ENCODE peak calls at places on chromosomes 16 and 17, in four cellular contexts. H is mammary epithelial cell, K is dorsolateral prefrontal cortex, R is uterus. D is an unnamed sample.

GRCh38 chr17:37488607-37489196 is 989 bp upstream of the DUSP14 start:
- DNase-seq in H (peak), K (no peak), R (peak), D (peak)

GRCh38 chr16:26651464-26651863 is 415.3 kb upstream of the C16orf82 start:
- DNase-seq in H (no peak), K (no peak), R (no peak), D (no peak)

GRCh38 chr16:25748099-25748654 is 56.4 kb downstream of the HS3ST4 start:
- DNase-seq in H (no peak), K (no peak), R (no peak), D (no peak)

GRCh38 chr17:73988110-73988509 is 215.4 kb upstream of the RPL38 start:
- DNase-seq in H (no peak), K (no peak), R (no peak), D (no peak)

GRCh38 chr17:11292491-11292890 is 51.5 kb downstream of the SHISA6 start:
- DNase-seq in H (no peak), K (no peak), R (no peak), D (no peak)

GRCh38 chr16:14501331-14502255 is 128.5 kb downstream of the PARN start:
- DNase-seq in H (peak), K (peak), R (peak), D (peak)

GRCh38 chr16:56836410-56836834 is 28.6 kb upstream of the SLC12A3 start:
- DNase-seq in H (no peak), K (no peak), R (no peak), D (no peak)

GRCh38 chr17:36673637-36674277 is 72.4 kb downstream of the MRM1 start:
- DNase-seq in H (no peak), K (no peak), R (no peak), D (no peak)

GRCh38 chr17:61239261-61239660 is 160.4 kb upstream of the TBX2 start:
- DNase-seq in H (no peak), K (no peak), R (no peak), D (no peak)

DNA sequence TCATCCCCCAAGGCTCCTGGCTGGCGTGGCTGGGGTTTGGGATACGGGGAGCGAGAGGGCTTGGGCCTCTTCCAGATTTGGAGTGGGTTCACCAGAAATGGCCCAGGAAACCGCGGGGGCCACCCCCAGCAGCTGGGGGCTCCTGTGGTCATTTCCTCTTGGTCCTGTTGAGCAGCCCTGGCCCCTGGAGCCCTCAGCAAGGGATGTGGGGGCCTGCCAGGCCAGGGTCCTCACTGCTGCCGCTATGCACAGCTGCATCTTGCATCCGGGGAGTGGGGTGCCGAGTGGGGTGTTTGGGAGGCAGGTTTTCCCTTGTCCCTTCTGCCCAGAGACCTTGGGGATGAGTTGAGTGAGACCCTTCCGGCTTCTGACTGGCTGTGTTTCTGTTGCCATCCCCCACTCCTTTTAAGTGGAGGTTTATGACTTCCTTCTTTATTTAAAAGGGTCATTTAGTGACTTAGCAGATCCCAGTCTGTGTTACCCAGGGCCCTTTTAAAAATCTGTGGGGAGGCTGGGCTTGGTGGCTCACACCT is 319.8 kb downstream of the SEC14L1 start:
- DNase-seq in H (no peak), K (peak), R (no peak), D (no peak)
- H3K4me3 ChIP-seq in H (no peak), K (no peak), R (no peak), D (no peak)

GRCh38 chr17:77315010-77315409 is 174.2 kb downstream of the SEC14L1 start:
- DNase-seq in H (no peak), K (peak), R (no peak), D (no peak)

GRCh38 chr17:77316651-77317050 is 175.9 kb downstream of the SEC14L1 start:
- DNase-seq in H (no peak), K (no peak), R (no peak), D (no peak)

GRCh38 chr17:77315551-77316190 is 174.9 kb downstream of the SEC14L1 start:
- DNase-seq in H (no peak), K (peak), R (no peak), D (no peak)

GRCh38 chr17:77317091-77317519 is 176.3 kb downstream of the SEC14L1 start:
- DNase-seq in H (no peak), K (no peak), R (no peak), D (no peak)

GRCh38 chr17:77316191-77316641 is 175.4 kb downstream of the SEC14L1 start:
- DNase-seq in H (peak), K (peak), R (peak), D (no peak)
- H3K27ac ChIP-seq in H (no peak), K (no peak), R (peak), D (no peak)

GRCh38 chr16:85057212-85057889 is 29.8 kb downstream of the KIAA0513 start:
- DNase-seq in H (no peak), K (no peak), R (no peak), D (no peak)
- TF ChIP-seq CTCF in H (peak), K (no peak), R (no peak), D (no peak)

GRCh38 chr16:19582050-19582784 is 26.7 kb downstream of the VPS35L start:
- DNase-seq in H (no peak), K (no peak), R (no peak), D (no peak)
- H3K4me3 ChIP-seq in H (no peak), K (no peak), R (no peak), D (no peak)

DNA sequence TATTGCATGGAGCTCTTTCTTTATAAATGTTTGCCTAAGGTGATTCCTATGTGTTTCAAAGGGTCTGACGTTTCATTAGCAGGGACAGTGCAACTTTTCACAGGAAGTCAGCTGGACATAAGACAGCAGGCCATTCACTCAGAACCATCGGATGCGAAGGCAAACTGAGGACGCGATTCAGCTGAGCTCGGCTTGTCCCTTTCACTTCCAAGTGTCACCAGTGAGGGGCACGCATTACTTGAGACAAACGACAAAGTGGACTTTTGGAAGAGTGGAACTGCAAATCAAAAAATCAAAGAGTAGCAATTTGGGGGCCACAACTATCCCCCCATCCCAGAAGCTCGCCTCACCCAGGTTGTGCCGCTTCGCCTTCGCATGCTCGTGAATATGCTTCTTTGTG is 14.6 kb downstream of the USP22 start:
- DNase-seq in H (no peak), K (no peak), R (no peak), D (no peak)
- H3K27ac ChIP-seq in H (no peak), K (peak), R (no peak), D (peak)

DNA sequence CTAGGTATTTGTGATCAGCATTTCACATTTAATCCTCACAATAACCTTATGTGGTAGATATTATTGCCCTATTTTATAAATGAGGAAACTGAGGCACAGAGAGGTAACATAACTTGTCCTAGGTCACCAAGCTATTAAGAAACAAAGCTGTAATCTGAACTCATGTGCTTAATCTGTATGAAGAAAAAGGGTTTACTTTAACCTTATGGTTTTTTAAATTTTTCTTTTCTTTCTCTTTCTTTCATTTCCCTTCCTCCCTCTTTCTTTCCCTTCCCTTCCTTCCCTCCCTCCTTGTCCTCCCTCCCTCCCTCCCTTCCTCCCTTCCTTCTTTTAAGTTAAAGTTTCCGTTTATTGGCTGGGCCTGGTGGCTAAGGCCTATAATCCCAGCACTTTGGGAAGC is 105.2 kb upstream of the AMZ2 start:
- DNase-seq in H (no peak), K (no peak), R (no peak), D (no peak)
- TF ChIP-seq CTCF in H (no peak), K (no peak), R (no peak), D (no peak)

GRCh38 chr17:57120814-57121213 is 35.8 kb downstream of the AKAP1 start:
- DNase-seq in H (no peak), K (no peak), R (no peak), D (no peak)
- H3K4me3 ChIP-seq in H (no peak), K (no peak), R (no peak), D (no peak)

DNA sequence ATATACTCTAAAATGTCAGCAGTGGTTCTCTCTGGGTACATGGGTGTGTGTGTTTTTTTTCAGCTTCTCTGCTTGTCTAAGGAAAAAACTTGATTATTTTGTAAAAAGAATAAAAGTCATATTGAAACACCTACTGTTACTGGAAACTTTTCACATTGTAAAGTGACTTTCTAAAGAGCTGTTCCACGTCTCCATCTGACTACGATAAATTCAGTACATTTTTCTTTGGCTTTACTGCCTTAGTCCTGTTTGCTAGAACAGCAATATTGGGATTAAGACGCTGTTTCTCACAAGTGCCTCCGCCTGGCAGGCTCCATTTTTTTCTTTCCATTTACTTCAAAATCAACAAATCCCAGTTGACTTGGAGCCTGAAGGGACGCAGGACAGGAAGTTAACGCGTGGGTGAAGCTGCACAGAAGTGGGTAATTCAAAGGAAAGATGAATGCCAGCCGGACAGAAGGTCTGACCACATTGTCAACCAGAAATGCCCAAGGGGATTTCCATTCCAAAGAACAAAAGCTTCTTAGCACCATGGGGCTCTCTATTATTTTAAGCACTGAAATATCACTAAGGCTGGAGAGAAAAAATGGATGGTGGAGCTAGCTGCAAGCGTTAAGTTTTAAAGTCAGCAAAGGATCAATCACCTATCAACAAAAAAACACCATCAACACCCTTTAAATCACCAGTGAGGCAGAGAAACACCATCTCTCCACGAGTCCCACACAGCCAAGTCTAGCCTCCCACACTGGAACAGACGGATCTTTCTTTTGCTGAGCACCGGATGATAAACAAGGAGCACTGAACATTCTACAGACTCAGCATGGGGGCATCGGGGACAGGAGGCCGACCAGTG is 8.4 kb downstream of the GLOD4 start:
- DNase-seq in H (no peak), K (no peak), R (no peak), D (no peak)
- H3K27ac ChIP-seq in H (no peak), K (no peak), R (no peak), D (no peak)

D was measured in heart right ventricle.